ENCODE peak calls at places on chromosome 15, in seven cellular contexts. One of them, this sample, is unnamed.

GRCh38 chr15:29222129-29222853 is 47.3 kb downstream of the NSMCE3 start:
- DNase-seq in breast epithelium: no peak
- DNase-seq in endothelial cell of umbilical vein: no peak
- DNase-seq in spleen: no peak
- DNase-seq in Panc1: no peak
- DNase-seq in suprapubic skin: no peak
- DNase-seq in GM12891: no peak
- DNase-seq in this sample: no peak

GRCh38 chr15:57761562-57761961 is 55.0 kb downstream of the POLR2M start:
- DNase-seq in breast epithelium: no peak
- DNase-seq in endothelial cell of umbilical vein: no peak
- DNase-seq in spleen: no peak
- DNase-seq in Panc1: no peak
- DNase-seq in suprapubic skin: no peak
- DNase-seq in GM12891: no peak
- DNase-seq in this sample: no peak

GRCh38 chr15:98292442-98293240 is 332.1 kb downstream of the ARRDC4 start:
- DNase-seq in breast epithelium: no peak
- DNase-seq in endothelial cell of umbilical vein: peak
- DNase-seq in spleen: no peak
- DNase-seq in Panc1: no peak
- DNase-seq in suprapubic skin: no peak
- DNase-seq in GM12891: peak
- DNase-seq in this sample: peak

GRCh38 chr15:72184165-72184811 is 13.3 kb downstream of the GRAMD2A start:
- DNase-seq in breast epithelium: no peak
- DNase-seq in endothelial cell of umbilical vein: no peak
- DNase-seq in spleen: peak
- DNase-seq in Panc1: no peak
- DNase-seq in suprapubic skin: peak
- DNase-seq in GM12891: no peak
- DNase-seq in this sample: no peak

GRCh38 chr15:79090487-79091203 is at the start of gene RASGRF1:
- DNase-seq in breast epithelium: no peak
- DNase-seq in endothelial cell of umbilical vein: no peak
- DNase-seq in spleen: no peak
- DNase-seq in Panc1: no peak
- DNase-seq in suprapubic skin: no peak
- DNase-seq in GM12891: no peak
- DNase-seq in this sample: no peak

GRCh38 chr15:63600001-63600645 is 2.9 kb downstream of the FBXL22 start:
- DNase-seq in breast epithelium: no peak
- DNase-seq in endothelial cell of umbilical vein: no peak
- DNase-seq in spleen: no peak
- DNase-seq in Panc1: no peak
- DNase-seq in suprapubic skin: no peak
- DNase-seq in GM12891: no peak
- DNase-seq in this sample: no peak

GRCh38 chr15:61228025-61228901 is 839 bp downstream of the RORA start:
- DNase-seq in breast epithelium: no peak
- DNase-seq in endothelial cell of umbilical vein: no peak
- DNase-seq in spleen: no peak
- DNase-seq in Panc1: no peak
- DNase-seq in suprapubic skin: peak
- DNase-seq in GM12891: no peak
- DNase-seq in this sample: no peak

GRCh38 chr15:67146875-67147381 is 81.5 kb downstream of the SMAD3 start:
- DNase-seq in breast epithelium: no peak
- DNase-seq in endothelial cell of umbilical vein: peak
- DNase-seq in spleen: no peak
- DNase-seq in Panc1: no peak
- DNase-seq in suprapubic skin: no peak
- DNase-seq in GM12891: no peak
- DNase-seq in this sample: no peak

GRCh38 chr15:78620021-78620838 is 566 bp downstream of the CHRNA3 start:
- DNase-seq in breast epithelium: no peak
- DNase-seq in endothelial cell of umbilical vein: no peak
- DNase-seq in spleen: no peak
- DNase-seq in Panc1: no peak
- DNase-seq in suprapubic skin: no peak
- DNase-seq in GM12891: no peak
- DNase-seq in this sample: no peak

GRCh38 chr15:83578706-83579105 is 75.2 kb upstream of the ADAMTSL3 start:
- DNase-seq in breast epithelium: no peak
- DNase-seq in endothelial cell of umbilical vein: no peak
- DNase-seq in spleen: no peak
- DNase-seq in Panc1: no peak
- DNase-seq in suprapubic skin: no peak
- DNase-seq in GM12891: no peak
- DNase-seq in this sample: no peak

GRCh38 chr15:60338810-60339209 is 59.0 kb downstream of the ANXA2 start:
- DNase-seq in breast epithelium: no peak
- DNase-seq in endothelial cell of umbilical vein: no peak
- DNase-seq in spleen: no peak
- DNase-seq in Panc1: no peak
- DNase-seq in suprapubic skin: no peak
- DNase-seq in GM12891: no peak
- DNase-seq in this sample: no peak

GRCh38 chr15:60672400-60672799 is 193.5 kb upstream of the ICE2 start:
- DNase-seq in breast epithelium: no peak
- DNase-seq in endothelial cell of umbilical vein: no peak
- DNase-seq in spleen: no peak
- DNase-seq in Panc1: no peak
- DNase-seq in suprapubic skin: no peak
- DNase-seq in GM12891: no peak
- DNase-seq in this sample: no peak

GRCh38 chr15:75450307-75451201 is 936 bp downstream of the SIN3A start:
- DNase-seq in breast epithelium: peak
- DNase-seq in endothelial cell of umbilical vein: peak
- DNase-seq in spleen: peak
- DNase-seq in Panc1: peak
- DNase-seq in suprapubic skin: peak
- DNase-seq in GM12891: peak
- DNase-seq in this sample: peak

GRCh38 chr15:75452968-75453702 is 1.6 kb upstream of the SIN3A start:
- DNase-seq in breast epithelium: peak
- DNase-seq in endothelial cell of umbilical vein: peak
- DNase-seq in spleen: peak
- DNase-seq in Panc1: no peak
- DNase-seq in suprapubic skin: peak
- DNase-seq in GM12891: no peak
- DNase-seq in this sample: no peak

GRCh38 chr15:75451202-75451673 is 252 bp downstream of the SIN3A start:
- DNase-seq in breast epithelium: no peak
- DNase-seq in endothelial cell of umbilical vein: no peak
- DNase-seq in spleen: peak
- DNase-seq in Panc1: no peak
- DNase-seq in suprapubic skin: peak
- DNase-seq in GM12891: no peak
- DNase-seq in this sample: no peak

GRCh38 chr15:75452364-75452967 is 976 bp upstream of the SIN3A start:
- DNase-seq in breast epithelium: peak
- DNase-seq in endothelial cell of umbilical vein: peak
- DNase-seq in spleen: peak
- DNase-seq in Panc1: peak
- DNase-seq in suprapubic skin: peak
- DNase-seq in GM12891: no peak
- DNase-seq in this sample: peak

GRCh38 chr15:75451674-75452363 is at the start of gene SIN3A:
- DNase-seq in breast epithelium: peak
- DNase-seq in endothelial cell of umbilical vein: peak
- DNase-seq in spleen: peak
- DNase-seq in Panc1: peak
- DNase-seq in suprapubic skin: peak
- DNase-seq in GM12891: peak
- DNase-seq in this sample: peak
- TF ChIP-seq POLR2AphosphoS5 in breast epithelium: no peak
- TF ChIP-seq POLR2AphosphoS5 in endothelial cell of umbilical vein: peak
- TF ChIP-seq POLR2AphosphoS5 in spleen: peak
- TF ChIP-seq POLR2AphosphoS5 in Panc1: no peak
- TF ChIP-seq POLR2AphosphoS5 in suprapubic skin: no peak
- TF ChIP-seq POLR2AphosphoS5 in GM12891: no peak
- TF ChIP-seq POLR2AphosphoS5 in this sample: no peak

GRCh38 chr15:40283615-40284306 is 897 bp upstream of the ANKRD63 start:
- DNase-seq in breast epithelium: no peak
- DNase-seq in endothelial cell of umbilical vein: no peak
- DNase-seq in spleen: no peak
- DNase-seq in Panc1: no peak
- DNase-seq in suprapubic skin: no peak
- DNase-seq in GM12891: no peak
- DNase-seq in this sample: no peak

GRCh38 chr15:40281057-40281850 is 1.6 kb downstream of the ANKRD63 start:
- DNase-seq in breast epithelium: no peak
- DNase-seq in endothelial cell of umbilical vein: no peak
- DNase-seq in spleen: no peak
- DNase-seq in Panc1: no peak
- DNase-seq in suprapubic skin: no peak
- DNase-seq in GM12891: no peak
- DNase-seq in this sample: no peak

GRCh38 chr15:40282144-40282869 is 557 bp downstream of the ANKRD63 start:
- DNase-seq in breast epithelium: no peak
- DNase-seq in endothelial cell of umbilical vein: peak
- DNase-seq in spleen: peak
- DNase-seq in Panc1: no peak
- DNase-seq in suprapubic skin: no peak
- DNase-seq in GM12891: peak
- DNase-seq in this sample: peak

GRCh38 chr15:40285151-40285898 is 2.5 kb upstream of the ANKRD63 start:
- DNase-seq in breast epithelium: no peak
- DNase-seq in endothelial cell of umbilical vein: peak
- DNase-seq in spleen: no peak
- DNase-seq in Panc1: no peak
- DNase-seq in suprapubic skin: no peak
- DNase-seq in GM12891: no peak
- DNase-seq in this sample: no peak

DNA sequence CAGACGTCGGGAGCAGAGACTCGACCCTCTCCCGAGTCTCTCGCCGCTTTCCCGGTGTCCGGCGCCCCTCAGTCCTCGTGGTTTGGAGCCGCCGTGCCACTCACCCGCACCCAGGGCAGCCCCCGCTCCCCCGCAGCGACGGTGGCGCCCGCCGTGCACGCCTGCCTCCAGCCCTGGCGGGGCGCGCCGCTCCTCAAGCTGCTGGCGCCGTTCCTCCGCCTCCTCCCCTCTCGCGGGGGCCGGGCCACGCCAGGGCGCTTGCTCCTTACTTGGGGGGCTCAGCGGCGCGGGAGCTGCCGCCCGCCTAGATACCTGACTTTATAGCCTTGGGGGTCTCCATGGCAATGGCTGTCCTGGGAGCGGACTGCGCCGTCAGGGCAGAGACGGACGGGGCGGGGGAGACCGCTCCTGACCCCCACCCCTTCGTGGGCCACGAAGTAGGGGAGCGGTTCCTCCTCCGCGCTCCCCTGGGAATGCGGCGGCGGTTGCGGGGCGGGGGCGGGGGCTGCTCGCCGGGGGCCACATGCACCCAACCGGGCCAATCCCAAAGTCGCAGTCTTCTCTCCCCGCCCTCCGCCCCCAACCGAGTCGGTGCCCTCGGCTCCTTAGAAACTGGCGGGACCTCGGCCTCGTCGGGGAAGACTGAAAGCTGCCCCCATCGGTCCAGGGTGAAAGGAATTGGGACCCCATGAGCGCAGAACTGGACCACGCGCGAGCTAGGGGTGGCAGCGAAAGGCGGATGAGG is at the start of gene ANKRD63:
- DNase-seq in breast epithelium: no peak
- DNase-seq in endothelial cell of umbilical vein: peak
- DNase-seq in spleen: peak
- DNase-seq in Panc1: no peak
- DNase-seq in suprapubic skin: no peak
- DNase-seq in GM12891: peak
- DNase-seq in this sample: peak
- TF ChIP-seq POLR2AphosphoS5 in breast epithelium: no peak
- TF ChIP-seq POLR2AphosphoS5 in endothelial cell of umbilical vein: no peak
- TF ChIP-seq POLR2AphosphoS5 in spleen: no peak
- TF ChIP-seq POLR2AphosphoS5 in Panc1: no peak
- TF ChIP-seq POLR2AphosphoS5 in suprapubic skin: no peak
- TF ChIP-seq POLR2AphosphoS5 in GM12891: no peak
- TF ChIP-seq POLR2AphosphoS5 in this sample: no peak

DNA sequence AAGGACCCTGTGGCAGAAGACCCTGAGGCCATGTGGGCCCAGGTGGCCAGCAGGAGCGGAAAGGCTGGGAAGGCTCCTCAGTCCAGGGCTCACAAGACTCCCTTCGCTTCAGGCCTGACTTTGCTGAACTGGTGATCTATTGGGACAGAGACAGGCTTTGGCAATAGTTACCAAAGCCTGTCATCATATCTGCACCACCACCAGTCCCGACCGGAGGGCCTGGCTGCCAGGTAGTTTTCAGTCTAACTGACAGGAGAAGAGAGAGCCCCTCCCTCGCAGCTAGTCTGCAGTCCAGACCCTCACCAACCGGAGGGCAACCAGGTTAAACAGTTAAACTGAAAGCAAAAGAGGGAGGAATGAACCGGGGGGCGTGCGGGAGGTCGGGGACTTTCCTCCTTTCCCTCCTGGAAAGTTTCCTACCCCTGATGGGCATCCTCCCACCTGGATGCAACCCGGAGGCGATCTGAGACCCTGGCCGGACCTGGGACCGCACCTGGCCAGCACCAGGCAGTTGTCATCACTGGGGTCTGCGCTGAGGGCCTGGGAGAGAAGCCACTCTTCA is 521 bp downstream of the RAB27A start:
- DNase-seq in breast epithelium: no peak
- DNase-seq in endothelial cell of umbilical vein: peak
- DNase-seq in spleen: peak
- DNase-seq in Panc1: no peak
- DNase-seq in suprapubic skin: peak
- DNase-seq in GM12891: no peak
- DNase-seq in this sample: no peak
- TF ChIP-seq POLR2AphosphoS5 in breast epithelium: no peak
- TF ChIP-seq POLR2AphosphoS5 in endothelial cell of umbilical vein: no peak
- TF ChIP-seq POLR2AphosphoS5 in spleen: peak
- TF ChIP-seq POLR2AphosphoS5 in Panc1: no peak
- TF ChIP-seq POLR2AphosphoS5 in suprapubic skin: no peak
- TF ChIP-seq POLR2AphosphoS5 in GM12891: no peak
- TF ChIP-seq POLR2AphosphoS5 in this sample: no peak

GRCh38 chr15:81410318-81410753 is 36.3 kb upstream of the TMC3 start:
- DNase-seq in breast epithelium: no peak
- DNase-seq in endothelial cell of umbilical vein: peak
- DNase-seq in spleen: no peak
- DNase-seq in Panc1: peak
- DNase-seq in suprapubic skin: peak
- DNase-seq in GM12891: peak
- DNase-seq in this sample: no peak

GRCh38 chr15:81413851-81414250 is 39.8 kb upstream of the TMC3 start:
- DNase-seq in breast epithelium: no peak
- DNase-seq in endothelial cell of umbilical vein: no peak
- DNase-seq in spleen: peak
- DNase-seq in Panc1: no peak
- DNase-seq in suprapubic skin: no peak
- DNase-seq in GM12891: no peak
- DNase-seq in this sample: no peak

GRCh38 chr15:81407679-81408078 is 33.7 kb upstream of the TMC3 start:
- DNase-seq in breast epithelium: no peak
- DNase-seq in endothelial cell of umbilical vein: no peak
- DNase-seq in spleen: no peak
- DNase-seq in Panc1: no peak
- DNase-seq in suprapubic skin: no peak
- DNase-seq in GM12891: no peak
- DNase-seq in this sample: no peak

GRCh38 chr15:81411969-81412633 is 38.1 kb upstream of the TMC3 start:
- DNase-seq in breast epithelium: no peak
- DNase-seq in endothelial cell of umbilical vein: no peak
- DNase-seq in spleen: no peak
- DNase-seq in Panc1: no peak
- DNase-seq in suprapubic skin: no peak
- DNase-seq in GM12891: no peak
- DNase-seq in this sample: no peak

GRCh38 chr15:81411056-81411455 is 37.0 kb upstream of the TMC3 start:
- DNase-seq in breast epithelium: no peak
- DNase-seq in endothelial cell of umbilical vein: no peak
- DNase-seq in spleen: no peak
- DNase-seq in Panc1: no peak
- DNase-seq in suprapubic skin: no peak
- DNase-seq in GM12891: no peak
- DNase-seq in this sample: no peak
- TF ChIP-seq POLR2AphosphoS5 in breast epithelium: no peak
- TF ChIP-seq POLR2AphosphoS5 in endothelial cell of umbilical vein: no peak
- TF ChIP-seq POLR2AphosphoS5 in spleen: no peak
- TF ChIP-seq POLR2AphosphoS5 in Panc1: no peak
- TF ChIP-seq POLR2AphosphoS5 in suprapubic skin: no peak
- TF ChIP-seq POLR2AphosphoS5 in GM12891: no peak
- TF ChIP-seq POLR2AphosphoS5 in this sample: no peak

This sample was measured in GM12892.